ENCODE peak calls at places on chromosomes 4 and X, in ten cellular contexts. B is PC-3, T is hepatocyte, Y is HCT116, E is Karpas-422, Z is GM23248, G is OCI-LY7, J is GM23338, F is SK-N-SH, O is MM.1S. S is an unnamed sample. For H3K4me1 and H3K9me2, the result is how much of the 10 kb centered on the place peaks cover.

GRCh38 chr4:121306932-121307331 is 73.9 kb downstream of the QRFPR start:
- DNase-seq in E (no peak), T (no peak), Z (no peak), G (no peak), O (no peak), F (no peak), B (no peak), J (no peak), Y (no peak), S (no peak)

GRCh38 chr4:3276961-3277360 is 15.9 kb upstream of the RGS12 start:
- DNase-seq in F (no peak), E (no peak), B (no peak), Z (peak), O (no peak), T (no peak), G (no peak), Y (no peak), J (no peak), S (no peak)

GRCh38 chrX:79259073-79259689 is 108.0 kb downstream of the ITM2A start:
- DNase-seq in T (no peak), Y (no peak), E (no peak), Z (no peak), B (no peak), F (no peak), J (no peak), O (peak), G (peak), S (no peak)

GRCh38 chr4:153465583-153465921 is 608 bp upstream of the TMEM131L start:
- DNase-seq in T (peak), F (peak), Y (peak), Z (peak), O (peak), B (peak), G (peak), E (peak), J (peak), S (peak)

GRCh38 chr4:41135761-41136160 is 78.6 kb downstream of the APBB2 start:
- DNase-seq in G (no peak), O (no peak), J (no peak), E (no peak), Z (peak), T (no peak), Y (no peak), F (no peak), B (no peak), S (no peak)

GRCh38 chrX:54423161-54423888 is 16.9 kb upstream of the TSR2 start:
- DNase-seq in J (peak), E (no peak), B (no peak), G (no peak), F (no peak), T (no peak), O (no peak), Z (no peak), Y (no peak), S (no peak)

GRCh38 chrX:104315555-104315954 is 60.8 kb upstream of the ESX1 start:
- DNase-seq in Y (no peak), Z (peak), O (no peak), T (no peak), B (peak), F (no peak), E (no peak), J (no peak), G (no peak), S (peak)

GRCh38 chrX:8003147-8003883 is 76.1 kb upstream of the PNPLA4 start:
- DNase-seq in O (no peak), G (no peak), E (no peak), F (no peak), T (no peak), J (no peak), Z (no peak), Y (no peak), B (no peak), S (no peak)

GRCh38 chrX:43745938-43746721 is 90.0 kb downstream of the MAOA start:
- DNase-seq in B (no peak), O (no peak), T (no peak), Y (no peak), G (no peak), J (no peak), Z (peak), E (no peak), F (no peak), S (no peak)

GRCh38 chr4:76147454-76148141 is 599 bp downstream of the NUP54 start:
- DNase-seq in E (peak), O (peak), T (peak), Z (peak), Y (peak), G (peak), B (peak), J (peak), F (peak), S (peak)

GRCh38 chrX:7109838-7110793 is 37.4 kb upstream of the STS start:
- DNase-seq in G (peak), O (no peak), Y (no peak), B (no peak), T (no peak), F (peak), E (peak), Z (no peak), J (no peak), S (no peak)

GRCh38 chr4:109440948-109441347 is 7.3 kb downstream of the SEC24B start:
- DNase-seq in G (no peak), T (no peak), F (no peak), J (no peak), O (no peak), Y (no peak), Z (peak), B (no peak), E (no peak), S (no peak)

GRCh38 chr4:156976147-156976546 is 4.5 kb upstream of the PDGFC start:
- DNase-seq in Y (no peak), B (peak), Z (peak), F (no peak), T (no peak), E (no peak), J (no peak), O (no peak), G (no peak), S (peak)

GRCh38 chr4:3286335-3287175 is 6.3 kb upstream of the RGS12 start:
- DNase-seq in F (no peak), E (peak), G (peak), T (no peak), J (no peak), O (peak), B (no peak), Z (no peak), Y (no peak), S (no peak)

GRCh38 chr4:139167774-139168444 is 9.1 kb downstream of the ELF2 start:
- DNase-seq in J (peak), Z (peak), Y (peak), T (peak), G (peak), B (peak), O (peak), F (peak), E (peak), S (peak)

GRCh38 chr4:5084911-5085475 is 33.7 kb downstream of the STK32B start:
- DNase-seq in Y (no peak), O (no peak), E (no peak), T (no peak), Z (peak), J (no peak), G (no peak), B (no peak), F (no peak), S (no peak)

GRCh38 chrX:136586386-136586785 is 54.4 kb downstream of the VGLL1 start:
- DNase-seq in E (no peak), Y (no peak), J (no peak), B (peak), T (no peak), F (no peak), O (no peak), Z (peak), G (no peak), S (no peak)

GRCh38 chr4:119692001-119692400 is 63.4 kb upstream of the PDE5A start:
- DNase-seq in F (no peak), B (peak), G (no peak), O (no peak), E (no peak), Z (peak), T (no peak), J (no peak), Y (no peak), S (no peak)

GRCh38 chr4:107318078-107318477 is 282.0 kb upstream of the DKK2 start:
- DNase-seq in O (no peak), B (no peak), E (no peak), Y (no peak), G (no peak), J (no peak), F (no peak), T (no peak), Z (peak), S (no peak)

GRCh38 chr4:154506253-154506652 is 14.7 kb upstream of the DCHS2 start:
- DNase-seq in G (peak), B (peak), J (peak), F (peak), O (peak), Y (peak), E (peak), Z (peak), T (peak), S (no peak)

GRCh38 chr4:42570221-42570620 is 86.7 kb downstream of the ATP8A1 start:
- DNase-seq in J (peak), Y (no peak), B (no peak), Z (no peak), T (peak), G (no peak), E (no peak), F (no peak), O (no peak), S (no peak)

GRCh38 chrX:77548751-77549150 is 101.6 kb downstream of the FGF16 start:
- DNase-seq in T (no peak), Z (no peak), G (no peak), B (no peak), Y (no peak), E (no peak), J (no peak), O (no peak), F (no peak), S (no peak)

GRCh38 chrX:92209936-92210335 is 430.8 kb downstream of the PCDH11X start:
- DNase-seq in Z (no peak), J (no peak), F (no peak), Y (no peak), T (no peak), E (no peak), G (no peak), O (no peak), B (no peak), S (no peak)

GRCh38 chr4:141390527-141391046 is 169.9 kb downstream of the ZNF330 start:
- DNase-seq in J (no peak), Z (no peak), T (no peak), B (no peak), G (no peak), Y (no peak), O (no peak), E (no peak), F (no peak), S (no peak)

GRCh38 chr4:153257151-153257620 is 52.9 kb downstream of the TRIM2 start:
- DNase-seq in F (peak), G (no peak), Z (peak), T (peak), O (no peak), E (no peak), J (peak), B (no peak), Y (no peak), S (no peak)

GRCh38 chr4:81255524-81255923 is 40.5 kb upstream of the PRKG2 start:
- DNase-seq in E (no peak), O (no peak), F (no peak), J (no peak), Y (no peak), Z (peak), G (no peak), T (peak), B (peak), S (no peak)

GRCh38 chr4:38663801-38664703 is at the start of gene KLF3:
- DNase-seq in B (peak), G (peak), O (peak), Y (peak), Z (peak), F (peak), E (peak), J (peak), T (peak), S (peak)

GRCh38 chrX:40167240-40168182 is 69.8 kb upstream of the BCOR start:
- DNase-seq in J (peak), T (peak), E (no peak), Y (no peak), O (no peak), F (no peak), B (no peak), Z (peak), G (peak), S (no peak)

GRCh38 chr4:30722092-30722915 is 2.1 kb downstream of the PCDH7 start:
- DNase-seq in Z (no peak), O (no peak), G (no peak), E (no peak), T (peak), J (peak), Y (no peak), F (no peak), B (no peak), S (no peak)

GRCh38 chr4:7326693-7327340 is 107.9 kb downstream of the PSAPL1 start:
- DNase-seq in G (no peak), T (no peak), J (no peak), O (no peak), F (peak), Y (no peak), E (no peak), B (no peak), Z (no peak), S (no peak)

GRCh38 chr4:9765091-9765490 is 16.3 kb upstream of the DRD5 start:
- DNase-seq in Z (peak), E (peak), G (peak), J (peak), T (peak), Y (peak), F (peak), B (peak), O (peak), S (no peak)

GRCh38 chr4:126172126-126172525 is 857.4 kb downstream of the FAT4 start:
- DNase-seq in T (no peak), Z (no peak), Y (no peak), J (no peak), E (no peak), G (no peak), F (no peak), O (no peak), B (no peak), S (no peak)

GRCh38 chrX:139932077-139932900 is 564 bp downstream of the ATP11C start:
- DNase-seq in O (peak), E (peak), B (peak), Z (peak), G (peak), J (peak), Y (no peak), T (peak), F (peak), S (no peak)

DNA sequence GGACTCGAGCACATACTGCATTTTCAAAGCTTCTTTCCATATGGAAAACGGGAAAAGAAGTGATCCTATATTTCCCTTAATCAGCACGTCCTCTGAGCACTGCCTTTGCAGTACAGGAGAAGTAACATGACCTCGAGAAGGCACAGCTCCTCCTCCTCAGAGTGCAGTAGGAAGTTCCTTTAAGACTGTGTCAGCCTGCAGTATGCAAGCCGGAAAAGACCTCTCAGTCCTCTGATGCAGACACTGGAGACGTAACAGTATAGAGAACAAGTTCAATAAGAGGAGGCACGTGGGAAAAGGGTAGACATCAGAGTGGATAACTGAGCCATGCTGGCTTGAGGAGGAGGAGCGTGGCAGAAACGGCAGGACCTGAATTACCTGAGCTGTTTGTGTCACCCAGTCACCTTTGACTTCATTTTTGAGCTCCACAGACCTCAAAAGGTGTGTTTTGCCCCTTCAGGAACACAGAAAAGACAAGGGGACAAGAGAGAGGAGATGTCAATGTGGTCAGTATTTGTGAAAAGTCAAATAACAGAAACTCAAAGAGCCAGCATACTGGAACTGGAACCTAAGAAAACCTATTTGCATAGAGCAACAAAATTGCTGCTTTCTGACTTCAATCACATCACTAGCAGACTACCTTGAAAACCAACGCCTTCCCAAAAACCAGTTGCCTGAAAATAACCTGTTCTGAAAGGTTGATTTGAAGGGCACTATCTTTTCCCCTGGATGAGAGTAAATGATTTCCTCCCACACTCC is 20.8 kb downstream of the IRF2 start:
- DNase-seq in F (no peak), E (peak), B (peak), O (peak), Y (no peak), J (peak), T (peak), Z (peak), G (peak), S (peak)
- H3K4me1 ChIP-seq in F (half or more), E (half or more), B (under half), O (half or more), Y (under half), J (half or more), T (under half), Z (half or more), G (half or more), S (under half)

GRCh38 chr4:73751830-73752229 is 11.5 kb downstream of the CXCL8 start:
- DNase-seq in J (no peak), F (no peak), G (no peak), B (no peak), Z (no peak), O (no peak), Y (no peak), T (no peak), E (no peak), S (no peak)
- H3K9me2 ChIP-seq in J (under half), F (under half), G (under half), B (under half), Z (under half), O (under half), Y (under half), T (under half), E (under half), S (under half)

DNA sequence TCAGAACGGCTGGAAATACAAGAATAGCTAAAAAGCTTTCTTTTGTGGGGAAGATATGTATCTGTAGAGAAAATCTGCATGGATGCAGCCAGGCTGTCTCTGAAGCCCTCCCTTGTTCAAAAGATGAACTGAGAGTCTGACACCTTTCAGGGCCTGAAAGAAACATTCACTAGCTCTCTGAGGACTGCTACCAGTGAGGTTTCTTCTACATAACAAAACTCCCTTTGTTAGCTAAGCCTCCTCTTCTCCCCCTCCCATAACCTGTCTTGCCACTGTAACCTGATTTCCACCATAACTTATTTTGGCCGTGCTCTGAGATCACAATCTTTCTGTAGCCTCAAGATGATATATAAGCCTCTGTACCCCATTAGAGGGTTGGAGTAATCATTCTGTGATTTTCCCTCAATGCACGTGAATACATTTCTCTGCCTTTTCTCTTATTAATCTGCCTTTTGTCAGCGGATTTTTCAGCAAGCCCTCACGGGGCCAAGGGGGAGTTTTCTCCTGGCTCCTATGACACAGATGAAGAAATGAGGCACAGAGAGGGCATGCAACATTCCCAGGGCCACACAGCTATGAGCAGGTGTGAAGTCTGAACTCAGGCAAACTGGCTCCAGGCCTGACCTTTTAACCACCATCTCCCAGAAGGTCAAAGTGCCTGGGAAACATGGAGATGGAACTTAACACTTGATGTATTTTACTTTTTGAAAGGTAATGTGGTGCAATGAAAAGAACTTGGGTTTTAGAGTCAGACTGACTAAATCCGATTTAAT is 161.6 kb upstream of the PRDX4 start:
- DNase-seq in E (peak), G (no peak), T (no peak), B (peak), J (peak), Z (no peak), F (no peak), O (no peak), Y (no peak), S (peak)
- H3K4me1 ChIP-seq in E (under half), G (under half), T (under half), B (under half), J (under half), Z (under half), F (under half), O (under half), Y (under half), S (under half)

DNA sequence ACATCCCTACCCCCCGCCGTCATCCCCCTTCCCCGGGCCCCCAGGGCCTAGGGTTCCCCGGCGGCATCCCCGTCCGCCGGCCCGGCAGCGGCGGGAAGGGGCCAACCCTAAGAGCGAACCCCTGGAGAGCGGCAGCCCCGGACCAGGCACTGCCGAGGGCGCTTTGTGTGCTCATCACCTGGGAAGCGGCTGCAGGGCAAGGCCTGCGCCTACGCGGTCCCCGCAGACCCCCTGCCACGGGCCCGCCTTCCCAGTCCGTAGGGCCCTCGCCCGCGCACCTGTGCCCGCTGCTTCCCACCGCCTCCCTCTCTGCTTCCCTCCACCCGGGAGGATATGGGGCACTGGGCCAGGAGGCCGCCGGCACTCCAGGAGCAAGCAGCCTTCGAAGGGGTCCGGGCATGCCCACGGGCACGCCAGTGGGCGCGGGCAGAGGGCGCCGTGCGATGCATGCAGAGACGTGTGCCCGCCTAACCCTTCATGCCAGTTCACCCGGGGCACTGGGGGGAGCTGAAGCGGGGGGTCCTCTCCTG is 2.6 kb downstream of the FLNA start:
- DNase-seq in E (no peak), Y (no peak), O (no peak), B (no peak), F (no peak), J (no peak), G (no peak), T (no peak), Z (no peak), S (no peak)
- H3K9me2 ChIP-seq in E (under half), Y (under half), O (under half), B (under half), F (under half), J (under half), G (under half), T (under half), Z (under half), S (under half)

GRCh38 chr4:53480909-53481308 is 103.5 kb downstream of the FIP1L1 start:
- DNase-seq in B (no peak), Y (no peak), Z (peak), T (no peak), E (no peak), J (no peak), F (no peak), O (no peak), G (no peak), S (no peak)
- H3K4me1 ChIP-seq in B (under half), Y (under half), Z (half or more), T (under half), E (under half), J (under half), F (under half), O (under half), G (under half), S (under half)

DNA sequence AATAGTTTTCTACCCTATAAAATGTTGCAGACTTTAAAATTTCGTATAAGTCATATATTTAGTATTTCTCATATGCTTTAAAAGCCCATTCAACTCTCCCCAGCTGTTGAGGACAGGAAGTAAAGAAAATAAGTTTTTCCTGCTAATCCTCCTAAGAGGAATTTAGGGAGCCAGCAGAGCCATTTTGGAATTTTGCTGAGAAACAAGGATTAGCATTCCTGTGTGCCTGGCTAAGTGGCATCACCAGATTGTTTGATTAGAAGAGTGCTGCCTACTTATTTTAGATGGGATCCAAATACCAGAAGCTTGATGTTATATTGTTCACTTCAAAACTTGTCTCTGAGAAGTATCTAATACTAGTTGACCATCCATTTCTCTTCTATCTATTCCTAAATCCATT is 131.2 kb upstream of the HHIP start:
- DNase-seq in Z (no peak), B (no peak), O (no peak), Y (no peak), F (no peak), G (no peak), E (no peak), J (peak), T (no peak), S (no peak)
- H3K9me2 ChIP-seq in Z (under half), B (under half), O (under half), Y (under half), F (under half), G (under half), E (under half), J (under half), T (under half), S (under half)